ENCODE peak calls at places on chromosomes 7 and 10, in four cellular contexts. O, L, X and V are unnamed samples.

GRCh38 chr10:95290446-95290800 is 380 bp downstream of the PDLIM1 start:
- DNase-seq in X (no peak), O (no peak), L (no peak), V (no peak)

GRCh38 chr7:127550247-127550646 is 35.1 kb downstream of the GCC1 start:
- DNase-seq in X (no peak), O (no peak), L (no peak), V (no peak)

GRCh38 chr10:125146791-125147604 is 13.4 kb downstream of the CTBP2 start:
- DNase-seq in O (no peak), X (no peak), L (no peak), V (peak)

GRCh38 chr10:119233821-119234220 is 26.4 kb downstream of the GRK5 start:
- DNase-seq in O (no peak), L (peak), X (no peak), V (peak)

GRCh38 chr7:496528-497295 is 22.9 kb downstream of the PDGFA start:
- DNase-seq in L (no peak), X (no peak), O (no peak), V (no peak)

GRCh38 chr10:58651742-58652141 is 139.1 kb downstream of the BICC1 start:
- DNase-seq in L (no peak), X (no peak), O (no peak), V (no peak)

GRCh38 chr10:73211106-73211811 is 35.8 kb downstream of the DNAJC9 start:
- DNase-seq in L (no peak), O (no peak), X (no peak), V (no peak)

GRCh38 chr7:16929146-16929762 is 47.5 kb upstream of the AGR3 start:
- DNase-seq in L (no peak), O (no peak), X (no peak), V (no peak)

GRCh38 chr7:120060283-120060682 is 212.7 kb upstream of the KCND2 start:
- DNase-seq in X (no peak), O (no peak), L (peak), V (peak)